ENCODE peak calls at places on chromosomes 1 and 21, in five cellular contexts. S, T, W, J and D are unnamed samples.

GRCh38 chr1:24199291-24199900 is 12.3 kb upstream of the IFNLR1 start:
- DNase-seq in S (peak), T (peak), W (no peak), J (no peak), D (no peak)

GRCh38 chr1:169460193-169460833 is 25.4 kb downstream of the SLC19A2 start:
- DNase-seq in S (peak), T (no peak), W (no peak), J (no peak), D (no peak)

GRCh38 chr1:201426395-201427310 is 5.1 kb upstream of the TNNI1 start:
- DNase-seq in S (no peak), T (no peak), W (no peak), J (no peak), D (no peak)

GRCh38 chr1:198359024-198359653 is 181.3 kb downstream of the ATP6V1G3 start:
- DNase-seq in S (peak), T (no peak), W (no peak), J (no peak), D (no peak)

GRCh38 chr1:227542153-227543120 is 20.9 kb upstream of the ZNF678 start:
- DNase-seq in S (peak), T (peak), W (peak), J (peak), D (peak)

GRCh38 chr21:44702111-44702972 is 5.4 kb downstream of the KRTAP10-12 start:
- DNase-seq in S (no peak), T (no peak), W (peak), J (no peak), D (peak)

GRCh38 chr1:197327776-197328364 is 59.8 kb downstream of the CRB1 start:
- DNase-seq in S (peak), T (no peak), W (no peak), J (no peak), D (no peak)

GRCh38 chr1:215002471-215002870 is 80.1 kb upstream of the KCNK2 start:
- DNase-seq in S (peak), T (no peak), W (no peak), J (no peak), D (no peak)

GRCh38 chr1:209565759-209566678 is 17.5 kb upstream of the CAMK1G start:
- DNase-seq in S (peak), T (peak), W (peak), J (peak), D (no peak)

GRCh38 chr1:193581338-193581737 is 394.9 kb upstream of the B3GALT2 start:
- DNase-seq in S (no peak), T (no peak), W (no peak), J (no peak), D (no peak)

GRCh38 chr21:38815060-38815405 is 9.3 kb downstream of the ETS2 start:
- DNase-seq in S (no peak), T (no peak), W (no peak), J (no peak), D (no peak)